ENCODE peak calls at places on chromosomes 12 and 14, in six cellular contexts. N, Q, I, Y, V and D are unnamed samples.
A peak's percentile ranks its signal among the peaks of the same experiment; 100 is the strongest.

GRCh38 chr12:80041691-80042090 is 57.6 kb upstream of the OTOGL start:
- DNase-seq in N (no peak), Q (no peak), I (no peak), Y (no peak), V (no peak), D (no peak)

GRCh38 chr12:106118278-106118820 is 20.4 kb downstream of the NUAK1 start:
- DNase-seq in N (no peak), Q (no peak), I (no peak), Y (no peak), V (no peak), D (no peak)

GRCh38 chr12:112979281-112979680 is 962 bp downstream of the OAS2 start:
- DNase-seq in N (no peak), Q (no peak), I (peak; percentile 72), Y (no peak), V (no peak), D (no peak)

GRCh38 chr14:52033131-52033642 is 35.7 kb downstream of the NID2 start:
- DNase-seq in N (no peak), Q (no peak), I (no peak), Y (no peak), V (no peak), D (no peak)

GRCh38 chr14:90518941-90519256 is 122.1 kb downstream of the CALM1 start:
- DNase-seq in N (peak; percentile 37), Q (no peak), I (peak; percentile 49), Y (no peak), V (no peak), D (peak; percentile 58)

GRCh38 chr12:124513297-124513867 is 54.0 kb downstream of the NCOR2 start:
- DNase-seq in N (no peak), Q (no peak), I (no peak), Y (no peak), V (no peak), D (no peak)

GRCh38 chr14:104016873-104017650 is 68.4 kb upstream of the ASPG start:
- DNase-seq in N (no peak), Q (no peak), I (no peak), Y (no peak), V (no peak), D (no peak)

GRCh38 chr12:50275545-50275944 is 7.8 kb downstream of the LIMA1 start:
- DNase-seq in N (no peak), Q (no peak), I (no peak), Y (no peak), V (peak; percentile 38), D (peak; percentile 18)

GRCh38 chr12:77116277-77116676 is 50.9 kb upstream of the E2F7 start:
- DNase-seq in N (no peak), Q (no peak), I (no peak), Y (no peak), V (no peak), D (no peak)

GRCh38 chr12:132287391-132288238 is 41.8 kb downstream of the GALNT9 start:
- DNase-seq in N (no peak), Q (no peak), I (no peak), Y (no peak), V (no peak), D (no peak)

GRCh38 chr14:46490150-46490769 is 161.3 kb downstream of the RPL10L start:
- DNase-seq in N (peak; percentile 12), Q (no peak), I (peak; percentile 8), Y (no peak), V (no peak), D (peak; percentile 44)
- TF ChIP-seq CTCF in N (peak; percentile 23), Q (peak; percentile 51), I (peak; percentile 69), Y (peak; percentile 38), V (no peak), D (peak; percentile 54)

GRCh38 chr12:17928708-17929366 is 161.2 kb downstream of the RERGL start:
- DNase-seq in N (peak; percentile 75), Q (no peak), I (no peak), Y (peak; percentile 33), V (no peak), D (no peak)
- TF ChIP-seq CTCF in N (peak; percentile 39), Q (peak; percentile 38), I (no peak), Y (peak; percentile 47), V (no peak), D (no peak)

DNA sequence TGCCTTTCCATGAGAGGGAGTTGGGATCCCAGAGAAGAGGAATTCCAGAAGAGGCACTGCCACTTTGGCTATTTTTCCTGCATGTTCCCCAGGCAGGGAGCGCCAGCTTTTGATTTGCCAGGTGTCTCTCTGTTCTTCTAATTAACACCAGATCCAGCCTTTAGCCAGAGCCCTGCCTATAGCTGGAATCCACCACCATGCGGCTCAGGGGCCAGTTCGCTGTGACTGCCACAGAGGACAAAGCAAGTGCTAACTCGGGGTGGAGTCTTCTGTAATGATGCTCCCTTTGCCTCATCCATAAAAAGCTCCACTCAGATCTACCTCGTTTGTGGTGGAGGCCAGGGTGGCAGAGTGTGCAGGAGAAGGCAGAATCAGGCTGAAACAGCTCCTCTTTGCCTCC is 17.9 kb upstream of the CTDSP2 start:
- DNase-seq in N (no peak), Q (no peak), I (no peak), Y (no peak), V (no peak), D (no peak)
- TF ChIP-seq CTCF in N (no peak), Q (no peak), I (no peak), Y (no peak), V (no peak), D (no peak)

GRCh38 chr14:100526057-100526456 is 61.2 kb downstream of the BEGAIN start:
- DNase-seq in N (no peak), Q (no peak), I (no peak), Y (no peak), V (peak; percentile 3), D (no peak)

GRCh38 chr14:100525615-100526014 is 61.6 kb downstream of the BEGAIN start:
- DNase-seq in N (no peak), Q (no peak), I (no peak), Y (no peak), V (peak; percentile 9), D (peak; percentile 4)

GRCh38 chr14:100523536-100524025 is 63.6 kb downstream of the BEGAIN start:
- DNase-seq in N (no peak), Q (no peak), I (no peak), Y (no peak), V (peak; percentile 4), D (no peak)

GRCh38 chr14:100524233-100524932 is 62.8 kb downstream of the BEGAIN start:
- DNase-seq in N (no peak), Q (no peak), I (no peak), Y (no peak), V (peak; percentile 1), D (no peak)

DNA sequence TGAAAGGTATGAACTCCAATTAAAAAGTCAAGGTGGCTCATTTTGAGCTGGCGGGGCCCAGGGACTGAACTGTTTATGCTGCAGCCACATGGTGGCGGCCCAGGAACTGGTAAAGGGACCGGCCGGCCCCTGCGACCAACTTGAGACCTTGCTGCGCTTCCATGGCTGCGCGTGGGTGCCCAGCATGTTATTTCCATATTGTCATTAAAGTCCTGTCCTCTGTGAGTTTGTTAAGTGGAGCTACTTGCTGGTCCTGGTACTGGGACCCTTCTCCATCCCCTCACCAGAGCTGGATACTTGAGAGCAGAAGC is 62.3 kb downstream of the BEGAIN start:
- DNase-seq in N (no peak), Q (peak; percentile 20), I (peak; percentile 9), Y (no peak), V (no peak), D (peak; percentile 70)
- TF ChIP-seq CTCF in N (peak; percentile 55), Q (peak; percentile 62), I (peak; percentile 74), Y (peak; percentile 11), V (no peak), D (peak; percentile 60)

DNA sequence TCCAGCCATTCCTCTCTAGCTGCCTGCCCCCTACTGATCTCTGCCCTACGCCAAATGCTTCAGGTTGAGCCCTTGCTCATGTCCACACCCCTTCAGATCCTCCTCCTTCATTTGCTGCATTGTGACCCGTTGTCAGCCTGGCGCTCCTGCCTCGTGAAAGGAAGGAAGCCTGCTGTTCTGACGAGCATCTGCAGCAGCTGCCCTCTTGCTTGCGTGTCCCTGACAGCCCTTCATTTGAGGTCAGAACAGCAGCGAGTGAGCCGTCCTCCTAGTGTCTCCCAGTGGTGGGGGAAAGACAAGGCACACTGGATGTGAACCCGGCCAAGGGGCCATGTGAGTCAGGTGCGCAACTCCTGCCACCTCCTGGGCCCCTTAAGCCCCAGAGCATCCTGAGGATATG is 3.0 kb upstream of the PIANP start:
- DNase-seq in N (no peak), Q (no peak), I (peak; percentile 50), Y (peak; percentile 77), V (no peak), D (no peak)
- TF ChIP-seq CTCF in N (no peak), Q (no peak), I (peak; percentile 31), Y (peak; percentile 10), V (no peak), D (no peak)

GRCh38 chr14:50539051-50539450 is 6.7 kb upstream of the MAP4K5 start:
- DNase-seq in N (no peak), Q (no peak), I (no peak), Y (no peak), V (no peak), D (no peak)

GRCh38 chr14:50541159-50541567 is 8.8 kb upstream of the MAP4K5 start:
- DNase-seq in N (no peak), Q (no peak), I (no peak), Y (no peak), V (no peak), D (no peak)

GRCh38 chr14:50544911-50545310 is 12.5 kb upstream of the MAP4K5 start:
- DNase-seq in N (no peak), Q (no peak), I (no peak), Y (no peak), V (no peak), D (no peak)

GRCh38 chr14:50545618-50546017 is 13.2 kb upstream of the MAP4K5 start:
- DNase-seq in N (no peak), Q (no peak), I (no peak), Y (no peak), V (no peak), D (no peak)

DNA sequence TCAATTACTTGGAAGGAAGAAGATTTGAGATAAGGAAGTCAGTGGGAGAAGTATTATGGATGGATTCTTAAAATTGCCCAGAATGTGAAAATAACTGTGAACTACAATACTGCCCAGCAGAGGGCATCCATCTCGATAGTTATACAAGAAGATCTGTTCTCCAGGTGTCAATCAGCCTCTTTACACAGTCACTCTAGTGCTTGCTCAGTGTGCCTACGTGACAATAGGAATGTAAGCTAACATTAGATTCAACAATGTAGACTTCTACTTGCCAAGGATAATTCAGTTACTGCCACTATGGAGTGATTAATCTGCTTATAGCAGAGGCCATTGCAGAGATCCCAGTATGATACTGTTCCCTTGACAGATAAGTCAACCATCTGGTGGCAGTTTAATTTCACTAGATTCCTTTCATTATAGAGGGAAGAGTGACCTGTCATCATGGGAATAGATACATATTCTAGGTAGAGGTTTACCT is 10.6 kb upstream of the MAP4K5 start:
- DNase-seq in N (peak; percentile 51), Q (no peak), I (peak; percentile 70), Y (no peak), V (no peak), D (peak; percentile 48)
- TF ChIP-seq CTCF in N (peak; percentile 57), Q (peak; percentile 69), I (peak; percentile 79), Y (peak; percentile 50), V (peak; percentile 65), D (peak; percentile 72)